ENCODE peak calls at places on chromosomes 12 and 14, in ten cellular contexts. One of them, this sample, is unnamed.

GRCh38 chr14:100708349-100709217 is 18.1 kb upstream of the DLK1 start:
- DNase-seq in cardiac fibroblast: peak; percentile 66
- DNase-seq in endothelial cell: no peak
- DNase-seq in AG04449: no peak
- DNase-seq in AG10803: no peak
- DNase-seq in HFFc6: no peak
- DNase-seq in RWPE2: no peak
- DNase-seq in left ventricle myocardium inferior: peak; percentile 70
- DNase-seq in ovary: peak; percentile 95
- DNase-seq in GM12865: no peak
- DNase-seq in this sample: peak; percentile 70

GRCh38 chr12:112401054-112401453 is 8.4 kb downstream of the RPL6 start:
- DNase-seq in cardiac fibroblast: no peak
- DNase-seq in endothelial cell: no peak
- DNase-seq in AG04449: no peak
- DNase-seq in AG10803: no peak
- DNase-seq in HFFc6: no peak
- DNase-seq in RWPE2: no peak
- DNase-seq in left ventricle myocardium inferior: no peak
- DNase-seq in ovary: no peak
- DNase-seq in GM12865: no peak
- DNase-seq in this sample: no peak

GRCh38 chr14:24058260-24058950 is 6.6 kb downstream of the CARMIL3 start:
- DNase-seq in cardiac fibroblast: peak; percentile 86
- DNase-seq in endothelial cell: peak; percentile 86
- DNase-seq in AG04449: peak; percentile 16
- DNase-seq in AG10803: peak; percentile 67
- DNase-seq in HFFc6: peak; percentile 68
- DNase-seq in RWPE2: peak; percentile 68
- DNase-seq in left ventricle myocardium inferior: peak; percentile 45
- DNase-seq in ovary: peak; percentile 80
- DNase-seq in GM12865: peak; percentile 77
- DNase-seq in this sample: peak; percentile 66

GRCh38 chr12:1719139-1719538 is 28.3 kb downstream of the ADIPOR2 start:
- DNase-seq in cardiac fibroblast: peak; percentile 70
- DNase-seq in endothelial cell: no peak
- DNase-seq in AG04449: no peak
- DNase-seq in AG10803: peak; percentile 66
- DNase-seq in HFFc6: no peak
- DNase-seq in RWPE2: no peak
- DNase-seq in left ventricle myocardium inferior: no peak
- DNase-seq in ovary: no peak
- DNase-seq in GM12865: no peak
- DNase-seq in this sample: no peak

GRCh38 chr12:111413442-111414086 is 7.8 kb downstream of the SH2B3 start:
- DNase-seq in cardiac fibroblast: peak; percentile 59
- DNase-seq in endothelial cell: no peak
- DNase-seq in AG04449: no peak
- DNase-seq in AG10803: peak; percentile 62
- DNase-seq in HFFc6: peak; percentile 92
- DNase-seq in RWPE2: no peak
- DNase-seq in left ventricle myocardium inferior: peak; percentile 66
- DNase-seq in ovary: no peak
- DNase-seq in GM12865: no peak
- DNase-seq in this sample: peak; percentile 43

GRCh38 chr12:101939856-101940265 is 62.5 kb downstream of the DRAM1 start:
- DNase-seq in cardiac fibroblast: peak; percentile 91
- DNase-seq in endothelial cell: peak; percentile 59
- DNase-seq in AG04449: peak; percentile 41
- DNase-seq in AG10803: peak; percentile 84
- DNase-seq in HFFc6: peak; percentile 72
- DNase-seq in RWPE2: no peak
- DNase-seq in left ventricle myocardium inferior: no peak
- DNase-seq in ovary: peak; percentile 72
- DNase-seq in GM12865: peak; percentile 85
- DNase-seq in this sample: peak; percentile 81

GRCh38 chr14:74429991-74430390 is 4.0 kb upstream of the SYNDIG1L start:
- DNase-seq in cardiac fibroblast: no peak
- DNase-seq in endothelial cell: no peak
- DNase-seq in AG04449: no peak
- DNase-seq in AG10803: no peak
- DNase-seq in HFFc6: no peak
- DNase-seq in RWPE2: no peak
- DNase-seq in left ventricle myocardium inferior: no peak
- DNase-seq in ovary: no peak
- DNase-seq in GM12865: no peak
- DNase-seq in this sample: no peak

GRCh38 chr14:96164861-96165490 is 39.7 kb upstream of the BDKRB2 start:
- DNase-seq in cardiac fibroblast: no peak
- DNase-seq in endothelial cell: no peak
- DNase-seq in AG04449: no peak
- DNase-seq in AG10803: no peak
- DNase-seq in HFFc6: no peak
- DNase-seq in RWPE2: peak; percentile 34
- DNase-seq in left ventricle myocardium inferior: no peak
- DNase-seq in ovary: no peak
- DNase-seq in GM12865: no peak
- DNase-seq in this sample: no peak

GRCh38 chr12:24630446-24630845 is 318.5 kb downstream of the BCAT1 start:
- DNase-seq in cardiac fibroblast: peak; percentile 15
- DNase-seq in endothelial cell: no peak
- DNase-seq in AG04449: no peak
- DNase-seq in AG10803: no peak
- DNase-seq in HFFc6: no peak
- DNase-seq in RWPE2: no peak
- DNase-seq in left ventricle myocardium inferior: no peak
- DNase-seq in ovary: no peak
- DNase-seq in GM12865: no peak
- DNase-seq in this sample: no peak
- TF ChIP-seq CTCF in cardiac fibroblast: peak; percentile 12
- TF ChIP-seq CTCF in endothelial cell: no peak
- TF ChIP-seq CTCF in AG04449: no peak
- TF ChIP-seq CTCF in AG10803: no peak
- TF ChIP-seq CTCF in HFFc6: no peak
- TF ChIP-seq CTCF in RWPE2: no peak
- TF ChIP-seq CTCF in left ventricle myocardium inferior: no peak
- TF ChIP-seq CTCF in ovary: no peak
- TF ChIP-seq CTCF in GM12865: no peak
- TF ChIP-seq CTCF in this sample: no peak

GRCh38 chr12:19894049-19894448 is 454.8 kb downstream of the AEBP2 start:
- DNase-seq in cardiac fibroblast: peak; percentile 77
- DNase-seq in endothelial cell: no peak
- DNase-seq in AG04449: no peak
- DNase-seq in AG10803: peak; percentile 72
- DNase-seq in HFFc6: no peak
- DNase-seq in RWPE2: no peak
- DNase-seq in left ventricle myocardium inferior: no peak
- DNase-seq in ovary: no peak
- DNase-seq in GM12865: peak; percentile 38
- DNase-seq in this sample: no peak

GRCh38 chr12:19895609-19896008 is 456.3 kb downstream of the AEBP2 start:
- DNase-seq in cardiac fibroblast: no peak
- DNase-seq in endothelial cell: no peak
- DNase-seq in AG04449: no peak
- DNase-seq in AG10803: no peak
- DNase-seq in HFFc6: no peak
- DNase-seq in RWPE2: no peak
- DNase-seq in left ventricle myocardium inferior: no peak
- DNase-seq in ovary: no peak
- DNase-seq in GM12865: no peak
- DNase-seq in this sample: no peak

GRCh38 chr12:19894803-19895202 is 455.5 kb downstream of the AEBP2 start:
- DNase-seq in cardiac fibroblast: no peak
- DNase-seq in endothelial cell: no peak
- DNase-seq in AG04449: no peak
- DNase-seq in AG10803: no peak
- DNase-seq in HFFc6: no peak
- DNase-seq in RWPE2: no peak
- DNase-seq in left ventricle myocardium inferior: no peak
- DNase-seq in ovary: no peak
- DNase-seq in GM12865: peak; percentile 86
- DNase-seq in this sample: no peak

GRCh38 chr12:19892186-19892585 is 452.9 kb downstream of the AEBP2 start:
- DNase-seq in cardiac fibroblast: no peak
- DNase-seq in endothelial cell: no peak
- DNase-seq in AG04449: no peak
- DNase-seq in AG10803: peak; percentile 27
- DNase-seq in HFFc6: no peak
- DNase-seq in RWPE2: no peak
- DNase-seq in left ventricle myocardium inferior: no peak
- DNase-seq in ovary: no peak
- DNase-seq in GM12865: no peak
- DNase-seq in this sample: no peak

GRCh38 chr12:19893514-19893913 is 454.2 kb downstream of the AEBP2 start:
- DNase-seq in cardiac fibroblast: peak; percentile 78
- DNase-seq in endothelial cell: no peak
- DNase-seq in AG04449: no peak
- DNase-seq in AG10803: peak; percentile 55
- DNase-seq in HFFc6: no peak
- DNase-seq in RWPE2: no peak
- DNase-seq in left ventricle myocardium inferior: no peak
- DNase-seq in ovary: no peak
- DNase-seq in GM12865: peak; percentile 28
- DNase-seq in this sample: peak; percentile 38
- TF ChIP-seq CTCF in cardiac fibroblast: peak; percentile 28
- TF ChIP-seq CTCF in endothelial cell: no peak
- TF ChIP-seq CTCF in AG04449: peak; percentile 33
- TF ChIP-seq CTCF in AG10803: peak; percentile 58
- TF ChIP-seq CTCF in HFFc6: peak; percentile 15
- TF ChIP-seq CTCF in RWPE2: no peak
- TF ChIP-seq CTCF in left ventricle myocardium inferior: peak; percentile 41
- TF ChIP-seq CTCF in ovary: no peak
- TF ChIP-seq CTCF in GM12865: no peak
- TF ChIP-seq CTCF in this sample: peak; percentile 24

GRCh38 chr12:104933128-104933527 is 25.0 kb downstream of the SLC41A2 start:
- DNase-seq in cardiac fibroblast: no peak
- DNase-seq in endothelial cell: no peak
- DNase-seq in AG04449: no peak
- DNase-seq in AG10803: no peak
- DNase-seq in HFFc6: no peak
- DNase-seq in RWPE2: no peak
- DNase-seq in left ventricle myocardium inferior: no peak
- DNase-seq in ovary: no peak
- DNase-seq in GM12865: no peak
- DNase-seq in this sample: no peak

GRCh38 chr12:104928036-104928770 is 29.9 kb downstream of the SLC41A2 start:
- DNase-seq in cardiac fibroblast: no peak
- DNase-seq in endothelial cell: no peak
- DNase-seq in AG04449: no peak
- DNase-seq in AG10803: peak; percentile 40
- DNase-seq in HFFc6: no peak
- DNase-seq in RWPE2: no peak
- DNase-seq in left ventricle myocardium inferior: no peak
- DNase-seq in ovary: no peak
- DNase-seq in GM12865: no peak
- DNase-seq in this sample: no peak

GRCh38 chr12:104930388-104931326 is 27.4 kb downstream of the SLC41A2 start:
- DNase-seq in cardiac fibroblast: no peak
- DNase-seq in endothelial cell: no peak
- DNase-seq in AG04449: no peak
- DNase-seq in AG10803: peak; percentile 51
- DNase-seq in HFFc6: peak; percentile 7
- DNase-seq in RWPE2: no peak
- DNase-seq in left ventricle myocardium inferior: no peak
- DNase-seq in ovary: no peak
- DNase-seq in GM12865: peak; percentile 87
- DNase-seq in this sample: peak; percentile 46

GRCh38 chr12:104929926-104930325 is 28.2 kb downstream of the SLC41A2 start:
- DNase-seq in cardiac fibroblast: no peak
- DNase-seq in endothelial cell: no peak
- DNase-seq in AG04449: no peak
- DNase-seq in AG10803: peak; percentile 38
- DNase-seq in HFFc6: peak; percentile 5
- DNase-seq in RWPE2: no peak
- DNase-seq in left ventricle myocardium inferior: no peak
- DNase-seq in ovary: no peak
- DNase-seq in GM12865: no peak
- DNase-seq in this sample: no peak

DNA sequence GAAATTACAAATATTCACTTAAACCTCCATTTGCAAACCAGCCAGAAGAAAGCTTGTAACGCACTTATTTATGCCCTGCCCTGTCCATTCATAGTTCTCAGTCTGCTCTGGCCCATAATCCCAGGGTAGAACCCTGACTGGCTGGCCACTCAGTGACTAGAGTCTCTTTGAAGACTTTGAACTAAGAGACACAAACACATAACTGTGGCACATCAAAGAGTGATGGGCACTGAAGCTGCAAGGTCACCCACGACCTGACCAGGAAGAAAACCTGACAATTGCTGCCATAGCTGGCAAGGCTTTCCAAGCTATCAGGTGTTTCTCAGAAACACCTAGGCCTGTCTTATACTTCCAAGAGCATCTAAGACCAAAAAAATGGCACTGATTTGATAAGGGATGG is 28.7 kb downstream of the SLC41A2 start:
- DNase-seq in cardiac fibroblast: no peak
- DNase-seq in endothelial cell: no peak
- DNase-seq in AG04449: no peak
- DNase-seq in AG10803: no peak
- DNase-seq in HFFc6: no peak
- DNase-seq in RWPE2: no peak
- DNase-seq in left ventricle myocardium inferior: no peak
- DNase-seq in ovary: no peak
- DNase-seq in GM12865: no peak
- DNase-seq in this sample: no peak
- TF ChIP-seq CTCF in cardiac fibroblast: no peak
- TF ChIP-seq CTCF in endothelial cell: no peak
- TF ChIP-seq CTCF in AG04449: no peak
- TF ChIP-seq CTCF in AG10803: no peak
- TF ChIP-seq CTCF in HFFc6: no peak
- TF ChIP-seq CTCF in RWPE2: no peak
- TF ChIP-seq CTCF in left ventricle myocardium inferior: no peak
- TF ChIP-seq CTCF in ovary: no peak
- TF ChIP-seq CTCF in GM12865: no peak
- TF ChIP-seq CTCF in this sample: no peak

DNA sequence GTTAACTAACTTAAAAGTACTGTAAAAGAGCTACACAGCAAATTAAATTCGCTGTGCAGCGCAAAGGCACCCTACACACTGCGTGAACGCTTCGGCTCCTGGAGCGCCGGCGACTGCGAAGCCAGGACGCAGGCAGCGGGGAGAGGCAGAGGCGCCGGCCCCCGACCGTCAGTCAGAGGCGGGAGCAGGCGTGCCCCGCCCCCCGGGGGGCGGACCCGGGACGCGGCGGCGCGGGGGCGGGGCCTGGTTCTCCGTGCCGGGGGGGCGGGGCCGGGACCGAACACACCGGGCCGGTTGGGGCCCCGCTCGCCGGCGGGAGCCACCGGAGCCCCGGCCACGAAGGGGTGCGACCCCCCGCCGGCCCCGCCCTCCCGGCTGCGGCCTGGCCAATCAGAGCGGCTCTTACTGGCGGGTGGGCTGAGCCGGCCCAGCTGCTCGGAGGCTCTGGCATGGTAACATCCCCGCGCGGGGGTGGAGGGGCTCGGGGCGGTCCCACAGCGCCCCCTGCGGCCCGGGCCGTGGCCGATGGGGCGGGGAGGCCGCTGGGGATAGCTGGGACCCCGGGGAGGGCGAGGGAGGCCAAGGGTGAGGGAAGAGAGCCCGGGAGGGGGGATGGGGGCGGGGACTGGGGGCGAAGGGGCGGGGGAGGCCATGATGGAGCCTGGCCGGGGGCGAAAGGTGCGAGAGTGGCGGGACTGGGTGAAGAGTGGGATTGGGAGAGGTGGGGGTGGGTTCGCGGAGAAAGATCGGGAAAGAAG is at the start of gene PRPF40B:
- DNase-seq in cardiac fibroblast: peak; percentile 89
- DNase-seq in endothelial cell: peak; percentile 96
- DNase-seq in AG04449: no peak
- DNase-seq in AG10803: peak; percentile 78
- DNase-seq in HFFc6: peak; percentile 63
- DNase-seq in RWPE2: peak; percentile 85
- DNase-seq in left ventricle myocardium inferior: peak; percentile 90
- DNase-seq in ovary: peak; percentile 89
- DNase-seq in GM12865: peak; percentile 92
- DNase-seq in this sample: peak; percentile 81
- TF ChIP-seq CTCF in cardiac fibroblast: no peak
- TF ChIP-seq CTCF in endothelial cell: peak; percentile 62
- TF ChIP-seq CTCF in AG04449: peak; percentile 75
- TF ChIP-seq CTCF in AG10803: no peak
- TF ChIP-seq CTCF in HFFc6: peak; percentile 74
- TF ChIP-seq CTCF in RWPE2: peak; percentile 60
- TF ChIP-seq CTCF in left ventricle myocardium inferior: peak; percentile 58
- TF ChIP-seq CTCF in ovary: peak; percentile 57
- TF ChIP-seq CTCF in GM12865: peak; percentile 64
- TF ChIP-seq CTCF in this sample: peak; percentile 42

This sample was measured in MCF 10A.